ENCODE peak calls at places on chromosomes 5 and 9, in six cellular contexts. J, O, Y, W, S and U are unnamed samples.

GRCh38 chr5:77636423-77637169 is 1.9 kb downstream of the OTP start:
- DNase-seq in J (no peak), O (no peak), Y (no peak), W (no peak), S (peak; percentile 43), U (no peak)

GRCh38 chr9:79176298-79176697 is 395.5 kb upstream of the TLE4 start:
- DNase-seq in J (no peak), O (no peak), Y (no peak), W (no peak), S (no peak), U (no peak)

GRCh38 chr5:13739462-13739861 is 205.0 kb downstream of the DNAH5 start:
- DNase-seq in J (no peak), O (no peak), Y (no peak), W (no peak), S (no peak), U (no peak)

GRCh38 chr9:87883274-87883673 is 597 bp downstream of the SPATA31E1 start:
- DNase-seq in J (no peak), O (no peak), Y (no peak), W (no peak), S (no peak), U (no peak)

GRCh38 chr5:57703726-57704125 is 221.1 kb upstream of the ACTBL2 start:
- DNase-seq in J (no peak), O (no peak), Y (no peak), W (no peak), S (no peak), U (no peak)

GRCh38 chr5:147481857-147482256 is 28.0 kb downstream of the DPYSL3 start:
- DNase-seq in J (no peak), O (peak; percentile 42), Y (no peak), W (no peak), S (no peak), U (peak; percentile 88)

GRCh38 chr5:67807116-67807888 is 408.3 kb upstream of the PIK3R1 start:
- DNase-seq in J (no peak), O (no peak), Y (no peak), W (no peak), S (no peak), U (no peak)

GRCh38 chr5:100644776-100645175 is 109.6 kb downstream of the FAM174A start:
- DNase-seq in J (no peak), O (no peak), Y (no peak), W (no peak), S (no peak), U (no peak)

GRCh38 chr9:137023157-137023556 is 4.9 kb downstream of the ABCA2 start:
- DNase-seq in J (no peak), O (no peak), Y (no peak), W (no peak), S (peak; percentile 56), U (no peak)

GRCh38 chr5:154189819-154190651 is 498 bp upstream of the GALNT10 start:
- DNase-seq in J (peak; percentile 90), O (peak; percentile 64), Y (peak; percentile 85), W (peak; percentile 92), S (peak; percentile 92), U (peak; percentile 75)

GRCh38 chr5:10030219-10030831 is 219.4 kb downstream of the ATPSCKMT start:
- DNase-seq in J (no peak), O (peak; percentile 18), Y (no peak), W (no peak), S (peak; percentile 59), U (peak; percentile 64)

GRCh38 chr9:82923410-82924242 is 139.3 kb downstream of the RASEF start:
- DNase-seq in J (no peak), O (no peak), Y (no peak), W (no peak), S (peak; percentile 43), U (no peak)

GRCh38 chr5:122137702-122138101 is 8.4 kb downstream of the ZNF474 start:
- DNase-seq in J (no peak), O (no peak), Y (no peak), W (no peak), S (no peak), U (no peak)

GRCh38 chr9:25677301-25678146 is 720 bp downstream of the TUSC1 start:
- DNase-seq in J (peak; percentile 90), O (peak; percentile 74), Y (peak; percentile 88), W (peak; percentile 96), S (peak; percentile 53), U (peak; percentile 74)

GRCh38 chr5:78766412-78766762 is 117.8 kb upstream of the LHFPL2 start:
- DNase-seq in J (no peak), O (peak; percentile 47), Y (no peak), W (no peak), S (no peak), U (peak; percentile 77)

GRCh38 chr9:95508242-95508967 is 8.4 kb downstream of the PTCH1 start:
- DNase-seq in J (no peak), O (no peak), Y (no peak), W (no peak), S (peak; percentile 70), U (no peak)

GRCh38 chr5:120767171-120767820 is 303.2 kb downstream of the PRR16 start:
- DNase-seq in J (no peak), O (peak; percentile 85), Y (no peak), W (no peak), S (no peak), U (peak; percentile 84)

GRCh38 chr9:78769684-78770083 is 472.8 kb downstream of the PSAT1 start:
- DNase-seq in J (no peak), O (no peak), Y (no peak), W (no peak), S (no peak), U (no peak)

GRCh38 chr5:144972317-144972716 is 801.6 kb downstream of the KCTD16 start:
- DNase-seq in J (no peak), O (no peak), Y (no peak), W (no peak), S (no peak), U (peak; percentile 16)

GRCh38 chr5:107808671-107809137 is 138.0 kb upstream of the EFNA5 start:
- DNase-seq in J (no peak), O (no peak), Y (no peak), W (no peak), S (peak; percentile 94), U (no peak)

GRCh38 chr5:132477784-132478497 is 12.6 kb downstream of the IRF1 start:
- DNase-seq in J (no peak), O (no peak), Y (no peak), W (peak; percentile 74), S (no peak), U (no peak)

GRCh38 chr9:137665697-137666504 is 47.1 kb downstream of the EHMT1 start:
- DNase-seq in J (no peak), O (no peak), Y (no peak), W (peak; percentile 38), S (peak; percentile 90), U (peak; percentile 28)

GRCh38 chr5:140565024-140565779 is 574 bp downstream of the SLC35A4 start:
- DNase-seq in J (no peak), O (peak; percentile 49), Y (no peak), W (no peak), S (no peak), U (no peak)

GRCh38 chr9:5825223-5825622 is 7.7 kb downstream of the ERMP1 start:
- DNase-seq in J (no peak), O (no peak), Y (no peak), W (no peak), S (no peak), U (no peak)

GRCh38 chr9:13941686-13942085 is 372.3 kb downstream of the NFIB start:
- DNase-seq in J (no peak), O (peak; percentile 53), Y (no peak), W (no peak), S (no peak), U (no peak)

GRCh38 chr9:127588740-127589506 is 23.2 kb upstream of the STXBP1 start:
- DNase-seq in J (no peak), O (no peak), Y (no peak), W (peak; percentile 46), S (no peak), U (no peak)

GRCh38 chr9:132942541-132943182 is 1.8 kb downstream of the TSC1 start:
- DNase-seq in J (no peak), O (peak; percentile 18), Y (no peak), W (no peak), S (no peak), U (peak; percentile 12)
- H3K4me3 ChIP-seq in J (peak overlapping the region; percentile 78), O (no peak overlapping the region), Y (peak overlapping the region; percentile 80), W (no peak overlapping the region), S (peak overlapping the region; percentile 92), U (peak overlapping the region; percentile 16)

DNA sequence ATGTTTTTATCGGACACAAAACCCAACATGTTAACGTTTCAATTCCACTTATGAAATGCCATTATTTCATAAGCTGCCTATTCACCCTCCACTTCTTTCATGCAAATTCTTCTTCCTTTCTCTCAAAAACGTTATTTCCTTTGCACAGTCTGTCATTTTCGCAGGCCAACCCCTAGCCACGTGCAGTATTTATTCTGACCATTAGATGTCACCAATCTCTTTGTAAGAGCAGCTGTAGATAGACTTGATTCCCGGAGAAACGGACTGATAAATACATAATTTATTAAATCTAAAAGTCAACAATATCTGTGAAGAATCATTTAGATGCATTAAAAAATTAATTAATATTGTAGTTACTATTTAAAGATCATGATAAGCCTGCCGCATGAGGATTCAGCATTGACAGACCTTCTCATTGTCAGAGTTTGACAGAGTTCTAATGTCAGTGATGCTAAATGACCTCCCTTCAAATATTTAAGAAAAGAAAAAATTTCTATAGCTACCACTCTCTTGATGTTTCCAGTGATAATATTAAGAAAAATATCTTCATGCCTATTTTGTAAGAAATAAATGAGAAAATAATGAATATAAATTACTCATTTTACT is 933.6 kb downstream of the CDH12 start:
- DNase-seq in J (no peak), O (peak; percentile 56), Y (no peak), W (no peak), S (peak; percentile 63), U (peak; percentile 15)
- TF ChIP-seq CTCF in J (peak; percentile 28), O (peak; percentile 64), Y (no peak), W (peak; percentile 33), S (peak; percentile 82), U (peak; percentile 46)

GRCh38 chr5:138467711-138468132 is 2.4 kb downstream of the EGR1 start:
- DNase-seq in J (no peak), O (no peak), Y (no peak), W (no peak), S (no peak), U (peak; percentile 53)

GRCh38 chr5:138469540-138470321 is 4.5 kb downstream of the EGR1 start:
- DNase-seq in J (peak; percentile 39), O (peak; percentile 38), Y (no peak), W (no peak), S (peak; percentile 55), U (no peak)

GRCh38 chr5:138468966-138469539 is 3.8 kb downstream of the EGR1 start:
- DNase-seq in J (no peak), O (no peak), Y (no peak), W (no peak), S (no peak), U (peak; percentile 82)

GRCh38 chr5:138466900-138467710 is 1.8 kb downstream of the EGR1 start:
- DNase-seq in J (no peak), O (no peak), Y (no peak), W (peak; percentile 60), S (no peak), U (peak; percentile 57)

GRCh38 chr5:138468133-138468965 is 3.1 kb downstream of the EGR1 start:
- DNase-seq in J (no peak), O (no peak), Y (no peak), W (no peak), S (no peak), U (peak; percentile 74)
- H3K4me3 ChIP-seq in J (peak overlapping the region; percentile 93), O (no peak overlapping the region), Y (peak overlapping the region; percentile 83), W (no peak overlapping the region), S (peak overlapping the region; percentile 90), U (peak overlapping the region; percentile 84)

DNA sequence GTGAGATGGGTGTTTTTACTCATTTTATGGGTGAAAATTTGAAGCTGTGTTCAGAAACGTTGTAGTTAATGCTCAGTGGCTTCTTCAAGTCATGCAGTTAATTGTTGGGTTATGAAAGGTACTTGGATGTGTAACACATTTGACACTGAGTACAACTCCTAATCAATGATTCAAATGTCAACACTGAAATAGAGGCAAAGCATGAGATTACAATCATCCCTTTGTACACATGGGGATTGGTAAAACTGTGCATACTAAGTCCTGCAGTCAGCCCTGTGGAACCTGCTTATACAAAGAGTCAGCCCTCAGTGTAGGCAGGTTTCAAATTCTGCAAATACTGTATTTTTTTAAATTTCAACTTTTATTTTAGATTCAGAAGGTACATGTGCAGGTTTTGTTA is 3.3 kb downstream of the ABLIM3 start:
- DNase-seq in J (no peak), O (peak; percentile 26), Y (no peak), W (no peak), S (no peak), U (no peak)
- TF ChIP-seq CTCF in J (no peak), O (no peak), Y (no peak), W (no peak), S (no peak), U (no peak)